ENCODE peak calls at places on chromosomes 5 and 9, in five cellular contexts. H, O, J, X and P are unnamed samples.

GRCh38 chr5:16617272-16617973 is 626 bp upstream of the RETREG1 start:
- DNase-seq in H (peak; percentile 23), O (no peak), J (no peak), X (no peak), P (no peak)

GRCh38 chr5:137260820-137261541 is 238.1 kb downstream of the SPOCK1 start:
- DNase-seq in H (no peak), O (no peak), J (no peak), X (no peak), P (no peak)

GRCh38 chr5:15791274-15791673 is 291.3 kb downstream of the FBXL7 start:
- DNase-seq in H (no peak), O (peak; percentile 39), J (no peak), X (peak; percentile 47), P (no peak)

GRCh38 chr9:77433675-77434445 is 214.3 kb downstream of the GNA14 start:
- DNase-seq in H (peak; percentile 9), O (peak; percentile 75), J (peak; percentile 47), X (peak; percentile 50), P (peak; percentile 74)

GRCh38 chr5:62650197-62650596 is 71.6 kb downstream of the LRRC70 start:
- DNase-seq in H (no peak), O (no peak), J (peak; percentile 10), X (no peak), P (no peak)

GRCh38 chr9:111348821-111349271 is 18.8 kb upstream of the OR2K2 start:
- DNase-seq in H (no peak), O (no peak), J (no peak), X (no peak), P (no peak)

GRCh38 chr5:58262226-58262625 is 197.7 kb downstream of the PLK2 start:
- DNase-seq in H (no peak), O (no peak), J (peak; percentile 47), X (no peak), P (no peak)

GRCh38 chr9:103700558-103700957 is 393.6 kb upstream of the SMC2 start:
- DNase-seq in H (no peak), O (no peak), J (no peak), X (no peak), P (no peak)

GRCh38 chr9:92650839-92651621 is 18.9 kb downstream of the IPPK start:
- DNase-seq in H (no peak), O (peak; percentile 31), J (peak; percentile 75), X (no peak), P (no peak)

GRCh38 chr5:25850581-25850980 is 1187.8 kb downstream of the CDH9 start:
- DNase-seq in H (no peak), O (no peak), J (no peak), X (no peak), P (no peak)

GRCh38 chr9:116168231-116168630 is 14.6 kb downstream of the PAPPA start:
- DNase-seq in H (no peak), O (no peak), J (no peak), X (no peak), P (no peak)

GRCh38 chr5:132905938-132906337 is 32.5 kb downstream of the LEAP2 start:
- DNase-seq in H (no peak), O (no peak), J (no peak), X (no peak), P (no peak)

GRCh38 chr5:58274199-58274598 is 185.7 kb downstream of the PLK2 start:
- DNase-seq in H (no peak), O (no peak), J (no peak), X (no peak), P (no peak)

GRCh38 chr5:177132504-177133118 is 962 bp upstream of the NSD1 start:
- DNase-seq in H (peak; percentile 32), O (no peak), J (no peak), X (no peak), P (no peak)

GRCh38 chr5:82334856-82335255 is 56.7 kb upstream of the RPS23 start:
- DNase-seq in H (no peak), O (no peak), J (peak; percentile 98), X (no peak), P (no peak)

GRCh38 chr5:134877159-134877558 is 3.0 kb downstream of the TXNDC15 start:
- DNase-seq in H (no peak), O (no peak), J (no peak), X (no peak), P (no peak)

GRCh38 chr5:52139888-52140580 is 647.7 kb upstream of the ITGA1 start:
- DNase-seq in H (no peak), O (no peak), J (no peak), X (no peak), P (no peak)

GRCh38 chr9:123238364-123238763 is 30.0 kb downstream of the STRBP start:
- DNase-seq in H (no peak), O (no peak), J (no peak), X (no peak), P (no peak)

GRCh38 chr5:40877371-40877988 is 31.8 kb upstream of the C7 start:
- DNase-seq in H (no peak), O (no peak), J (no peak), X (no peak), P (no peak)

GRCh38 chr5:168382421-168382820 is 91.0 kb downstream of the WWC1 start:
- DNase-seq in H (no peak), O (no peak), J (no peak), X (no peak), P (no peak)

GRCh38 chr5:91641730-91642350 is 258.7 kb upstream of the ARRDC3 start:
- DNase-seq in H (no peak), O (peak; percentile 49), J (peak; percentile 12), X (peak; percentile 38), P (no peak)